ENCODE peak calls at places on chromosomes 5 and 9, in seven cellular contexts. R, S, G, M, P, I and L are unnamed samples.

GRCh38 chr5:86709157-86709881 is 91.6 kb downstream of the COX7C start:
- DNase-seq in I (no peak), S (no peak), M (no peak), G (no peak), R (no peak), P (no peak), L (no peak)

GRCh38 chr5:15850939-15851341 is 328.7 kb downstream of the MARCHF11 start:
- DNase-seq in R (no peak), G (no peak), M (no peak), I (no peak), S (no peak), P (no peak), L (no peak)

GRCh38 chr9:70043689-70044449 is at the start of gene MAMDC2:
- DNase-seq in P (no peak), S (peak), I (no peak), M (peak), G (no peak), R (no peak), L (peak)

GRCh38 chr9:88835038-88835466 is 156.2 kb upstream of the S1PR3 start:
- DNase-seq in G (no peak), I (no peak), P (no peak), M (no peak), S (no peak), R (no peak), L (peak)

GRCh38 chr5:135998889-135999288 is 29.9 kb upstream of the TGFBI start:
- DNase-seq in M (no peak), P (no peak), S (no peak), I (no peak), G (no peak), R (no peak), L (no peak)

GRCh38 chr9:84504360-84504759 is 163.8 kb upstream of the SLC28A3 start:
- DNase-seq in R (no peak), G (no peak), I (no peak), P (no peak), M (no peak), S (no peak), L (no peak)

GRCh38 chr9:69452110-69452780 is 127.2 kb downstream of the ENTREP1 start:
- DNase-seq in I (no peak), M (no peak), R (no peak), G (no peak), S (no peak), P (no peak), L (no peak)

GRCh38 chr9:71910602-71911060 is 362 bp downstream of the ABHD17B start:
- DNase-seq in S (peak), M (no peak), G (no peak), I (no peak), R (no peak), P (no peak), L (no peak)

GRCh38 chr9:27117489-27118135 is 8.6 kb downstream of the TEK start:
- DNase-seq in M (no peak), R (peak), G (peak), P (no peak), S (no peak), I (no peak), L (no peak)

GRCh38 chr5:136028782-136029742 is at the start of gene TGFBI:
- DNase-seq in P (peak), I (peak), S (peak), G (peak), R (peak), M (peak), L (peak)

GRCh38 chr5:125103459-125103858 is 357.0 kb upstream of the ZNF608 start:
- DNase-seq in M (no peak), P (no peak), I (no peak), R (no peak), S (no peak), G (no peak), L (no peak)

GRCh38 chr5:80713640-80714039 is 58.9 kb upstream of the DHFR start:
- DNase-seq in M (no peak), R (no peak), G (no peak), S (no peak), P (no peak), I (no peak), L (no peak)

GRCh38 chr5:80714570-80715298 is 60.0 kb upstream of the DHFR start:
- DNase-seq in S (no peak), G (no peak), R (no peak), I (no peak), M (no peak), P (no peak), L (no peak)

GRCh38 chr5:80712914-80713313 is 58.1 kb upstream of the DHFR start:
- DNase-seq in R (peak), I (no peak), S (no peak), P (no peak), M (no peak), G (no peak), L (no peak)

GRCh38 chr5:80711216-80711615 is 56.4 kb upstream of the DHFR start:
- DNase-seq in S (no peak), R (no peak), P (no peak), I (no peak), G (no peak), M (no peak), L (no peak)

GRCh38 chr5:80711938-80712337 is 57.2 kb upstream of the DHFR start:
- DNase-seq in I (no peak), P (no peak), M (peak), G (peak), R (peak), S (peak), L (peak)
- TF ChIP-seq CTCF in I (peak), P (peak), M (no peak), G (peak), R (peak), S (peak), L (peak)

GRCh38 chr5:64147849-64148441 is 17.7 kb upstream of the RNF180 start:
- DNase-seq in M (peak), R (peak), S (peak), P (no peak), I (peak), G (peak), L (peak)
- TF ChIP-seq USF2 in M (no peak), R (no peak), S (no peak), P (no peak), I (no peak), G (no peak), L (no peak)

GRCh38 chr9:104871961-104872527 is 55.9 kb downstream of the ABCA1 start:
- DNase-seq in I (no peak), P (no peak), S (no peak), M (no peak), R (no peak), G (no peak), L (no peak)
- TF ChIP-seq CTCF in I (no peak), P (no peak), S (no peak), M (no peak), R (no peak), G (no peak), L (no peak)

DNA sequence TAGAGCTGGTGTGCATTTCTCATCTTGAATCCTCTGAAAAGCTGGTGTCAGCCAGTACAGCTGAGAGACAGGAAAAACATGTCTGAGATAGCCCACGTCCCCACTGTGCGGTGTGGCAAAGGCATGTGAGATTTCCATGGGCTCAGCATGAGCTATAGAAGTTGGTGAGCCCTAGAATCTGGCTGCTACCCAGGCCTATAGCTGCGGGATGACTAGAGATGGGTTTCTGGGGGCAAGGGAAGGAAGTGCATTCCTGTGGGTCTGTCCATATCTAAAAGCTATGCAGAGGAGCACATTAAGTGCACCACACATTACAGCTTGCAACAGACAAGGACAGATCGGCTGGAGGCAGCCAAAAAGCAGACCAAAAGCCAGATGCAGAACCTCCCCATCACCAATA is 55.7 kb upstream of the RANBP3L start:
- DNase-seq in G (no peak), R (no peak), I (no peak), M (no peak), P (no peak), S (no peak), L (peak)
- TF ChIP-seq USF2 in G (no peak), R (no peak), I (no peak), M (no peak), P (no peak), S (no peak), L (no peak)

GRCh38 chr5:119789411-119790117 is 160.2 kb downstream of the FAM170A start:
- DNase-seq in G (no peak), I (no peak), S (no peak), R (no peak), P (no peak), M (no peak), L (no peak)

GRCh38 chr5:119795768-119796167 is 166.4 kb downstream of the FAM170A start:
- DNase-seq in G (no peak), S (no peak), R (no peak), P (no peak), M (no peak), I (no peak), L (no peak)

DNA sequence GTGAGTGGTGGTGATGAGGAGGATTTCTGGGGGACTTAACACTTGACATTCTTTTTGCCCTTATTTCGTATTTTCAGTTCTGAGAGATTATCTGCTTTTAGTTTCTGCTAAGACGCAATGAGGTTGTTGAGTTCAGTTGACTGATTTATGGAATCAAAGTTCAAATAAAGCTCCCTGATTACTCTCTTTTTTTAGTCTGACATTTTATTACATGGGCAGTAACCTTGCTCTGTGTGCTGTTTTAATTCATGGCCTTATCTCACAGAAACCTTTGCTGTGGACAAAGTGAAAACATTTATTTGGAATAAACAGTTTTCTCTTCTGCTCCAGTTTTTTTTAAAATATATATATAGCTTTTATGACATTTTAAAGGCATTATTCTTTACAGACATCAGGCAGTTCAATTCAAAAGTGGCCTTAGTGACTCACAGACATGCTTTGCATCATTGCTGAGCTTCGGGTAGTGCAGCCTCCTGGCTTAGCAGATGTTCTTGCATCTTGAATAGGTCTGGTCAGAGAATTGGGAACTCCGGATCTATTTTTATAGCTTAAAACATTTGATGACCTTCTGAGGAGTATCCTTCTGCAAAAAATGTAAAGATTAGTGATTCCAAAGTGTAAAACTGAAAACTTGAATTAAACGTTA is 162.9 kb downstream of the FAM170A start:
- DNase-seq in M (no peak), S (no peak), G (no peak), P (no peak), I (no peak), R (no peak), L (no peak)
- TF ChIP-seq CTCF in M (no peak), S (no peak), G (no peak), P (no peak), I (no peak), R (no peak), L (no peak)

GRCh38 chr9:13444272-13444608 is 164.7 kb upstream of the MPDZ start:
- DNase-seq in S (no peak), G (no peak), P (no peak), M (no peak), I (no peak), R (no peak), L (no peak)
- TF ChIP-seq USF2 in S (no peak), G (no peak), P (no peak), M (no peak), I (no peak), R (no peak), L (no peak)